ENCODE peak calls at places on chromosomes 13 and 19, in six cellular contexts. One of them, this sample, is unnamed.

GRCh38 chr19:8206147-8207087 is 2.8 kb upstream of the CERS4 start:
- DNase-seq in H9: peak; percentile 80
- DNase-seq in IMR-90: no peak
- DNase-seq in neuronal stem cell: no peak
- DNase-seq in mesenchymal stem cell: no peak
- DNase-seq in H1: no peak
- DNase-seq in this sample: peak; percentile 60

GRCh38 chr13:114143806-114144605 is 11.6 kb upstream of the RASA3 start:
- DNase-seq in H9: peak; percentile 74
- DNase-seq in neuronal stem cell: no peak
- DNase-seq in H1: peak; percentile 59
- DNase-seq in mesenchymal stem cell: no peak
- DNase-seq in IMR-90: no peak
- DNase-seq in this sample: peak; percentile 71

GRCh38 chr19:44515907-44516306 is 13.6 kb downstream of the CEACAM20 start:
- DNase-seq in H1: no peak
- DNase-seq in mesenchymal stem cell: no peak
- DNase-seq in IMR-90: no peak
- DNase-seq in H9: no peak
- DNase-seq in neuronal stem cell: no peak
- DNase-seq in this sample: no peak

GRCh38 chr13:20270163-20270865 is 38.2 kb upstream of the GJB6 start:
- DNase-seq in H9: no peak
- DNase-seq in H1: no peak
- DNase-seq in mesenchymal stem cell: no peak
- DNase-seq in IMR-90: no peak
- DNase-seq in neuronal stem cell: no peak
- DNase-seq in this sample: no peak

GRCh38 chr13:78657699-78658629 is 991 bp downstream of the OBI1 start:
- DNase-seq in H1: no peak
- DNase-seq in H9: peak; percentile 32
- DNase-seq in neuronal stem cell: peak; percentile 42
- DNase-seq in mesenchymal stem cell: peak; percentile 46
- DNase-seq in IMR-90: peak; percentile 8
- DNase-seq in this sample: peak; percentile 71

GRCh38 chr13:113671066-113672001 is 4.3 kb downstream of the GRK1 start:
- DNase-seq in H1: no peak
- DNase-seq in mesenchymal stem cell: no peak
- DNase-seq in IMR-90: no peak
- DNase-seq in neuronal stem cell: no peak
- DNase-seq in H9: no peak
- DNase-seq in this sample: no peak

GRCh38 chr19:35518313-35518712 is 4.9 kb upstream of the DMKN start:
- DNase-seq in H1: no peak
- DNase-seq in IMR-90: peak; percentile 98
- DNase-seq in H9: no peak
- DNase-seq in neuronal stem cell: no peak
- DNase-seq in mesenchymal stem cell: peak; percentile 91
- DNase-seq in this sample: peak; percentile 30

GRCh38 chr13:53138369-53139036 is 109.9 kb downstream of the OLFM4 start:
- DNase-seq in H9: no peak
- DNase-seq in mesenchymal stem cell: peak; percentile 61
- DNase-seq in IMR-90: peak; percentile 35
- DNase-seq in neuronal stem cell: no peak
- DNase-seq in H1: no peak
- DNase-seq in this sample: peak; percentile 30

GRCh38 chr13:44380404-44381165 is 7.0 kb downstream of the SERP2 start:
- DNase-seq in mesenchymal stem cell: peak; percentile 38
- DNase-seq in neuronal stem cell: no peak
- DNase-seq in H9: no peak
- DNase-seq in IMR-90: peak; percentile 48
- DNase-seq in H1: no peak
- DNase-seq in this sample: no peak

GRCh38 chr19:8491574-8491973 is 10.9 kb downstream of the PRAM1 start:
- DNase-seq in mesenchymal stem cell: no peak
- DNase-seq in H9: peak; percentile 66
- DNase-seq in neuronal stem cell: no peak
- DNase-seq in H1: no peak
- DNase-seq in IMR-90: no peak
- DNase-seq in this sample: peak; percentile 60

GRCh38 chr13:43136940-43137574 is 113.7 kb downstream of the DNAJC15 start:
- DNase-seq in IMR-90: no peak
- DNase-seq in neuronal stem cell: no peak
- DNase-seq in H1: no peak
- DNase-seq in mesenchymal stem cell: no peak
- DNase-seq in H9: no peak
- DNase-seq in this sample: no peak

GRCh38 chr13:21542563-21542962 is 61.4 kb downstream of the MICU2 start:
- DNase-seq in neuronal stem cell: no peak
- DNase-seq in mesenchymal stem cell: no peak
- DNase-seq in H9: no peak
- DNase-seq in IMR-90: no peak
- DNase-seq in H1: no peak
- DNase-seq in this sample: no peak

DNA sequence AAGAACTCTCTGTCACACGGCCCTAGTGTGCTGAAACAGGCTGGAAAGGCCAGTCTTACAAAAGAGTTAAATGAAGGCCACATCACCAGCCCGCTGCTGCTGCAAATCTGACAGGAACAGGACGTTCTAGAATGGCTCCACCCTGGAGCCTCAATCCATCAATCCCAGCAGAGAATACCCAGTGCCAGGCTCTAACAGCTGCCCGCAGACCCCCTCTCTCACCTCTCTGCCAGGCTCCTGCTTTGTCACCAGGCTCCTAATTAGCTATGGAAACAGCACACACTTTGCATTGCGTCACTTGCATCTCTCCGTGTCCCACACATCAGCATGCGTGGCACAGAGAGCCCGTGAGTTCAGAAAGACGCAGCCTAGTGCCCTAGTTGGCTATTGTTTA is 314.1 kb downstream of the FOXO1 start:
- DNase-seq in H1: no peak
- DNase-seq in IMR-90: no peak
- DNase-seq in H9: no peak
- DNase-seq in mesenchymal stem cell: no peak
- DNase-seq in neuronal stem cell: no peak
- DNase-seq in this sample: no peak
- H2BK120ac ChIP-seq in H1: no peak overlapping the region
- H2BK120ac ChIP-seq in IMR-90: no peak overlapping the region
- H2BK120ac ChIP-seq in H9: no peak overlapping the region
- H2BK120ac ChIP-seq in mesenchymal stem cell: no peak overlapping the region
- H2BK120ac ChIP-seq in neuronal stem cell: peak overlapping the region; percentile 29
- H2BK120ac ChIP-seq in this sample: no peak overlapping the region

GRCh38 chr19:37935341-37935740 is 28.3 kb downstream of the SIPA1L3 start:
- DNase-seq in neuronal stem cell: no peak
- DNase-seq in H1: no peak
- DNase-seq in IMR-90: no peak
- DNase-seq in H9: no peak
- DNase-seq in mesenchymal stem cell: no peak
- DNase-seq in this sample: no peak

GRCh38 chr19:37938379-37938778 is 31.4 kb downstream of the SIPA1L3 start:
- DNase-seq in H9: no peak
- DNase-seq in mesenchymal stem cell: no peak
- DNase-seq in H1: no peak
- DNase-seq in neuronal stem cell: no peak
- DNase-seq in IMR-90: no peak
- DNase-seq in this sample: no peak

GRCh38 chr19:37933965-37934364 is 27.0 kb downstream of the SIPA1L3 start:
- DNase-seq in H9: no peak
- DNase-seq in H1: no peak
- DNase-seq in IMR-90: peak; percentile 20
- DNase-seq in neuronal stem cell: no peak
- DNase-seq in mesenchymal stem cell: peak; percentile 58
- DNase-seq in this sample: peak; percentile 41

GRCh38 chr19:37936166-37936565 is 29.2 kb downstream of the SIPA1L3 start:
- DNase-seq in neuronal stem cell: no peak
- DNase-seq in mesenchymal stem cell: no peak
- DNase-seq in IMR-90: no peak
- DNase-seq in H1: no peak
- DNase-seq in H9: no peak
- DNase-seq in this sample: no peak

DNA sequence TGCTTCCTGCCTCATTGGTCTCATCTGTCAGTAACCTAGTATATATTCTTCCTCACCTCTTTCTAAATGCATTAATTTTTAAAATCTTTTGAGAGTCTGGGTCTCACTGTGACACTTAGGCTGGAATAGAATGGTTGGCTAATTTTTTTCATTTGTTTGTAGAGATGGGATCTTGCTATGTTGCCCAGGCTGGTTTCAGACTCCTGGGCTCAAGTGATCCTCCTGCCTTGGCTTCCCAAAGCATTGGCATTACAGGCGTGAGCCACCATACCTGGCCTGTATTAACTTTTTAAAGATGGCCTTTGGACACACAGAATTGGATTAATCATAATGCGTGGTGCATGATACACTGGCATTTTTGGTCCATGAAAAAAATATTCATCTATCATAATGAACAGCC is 29.9 kb downstream of the SIPA1L3 start:
- DNase-seq in IMR-90: no peak
- DNase-seq in H1: no peak
- DNase-seq in neuronal stem cell: no peak
- DNase-seq in mesenchymal stem cell: no peak
- DNase-seq in H9: no peak
- DNase-seq in this sample: no peak
- H3K4me1 ChIP-seq in IMR-90: peaks cover 11% of the 10 kb centered on the region
- H3K4me1 ChIP-seq in H1: peaks cover 15% of the 10 kb centered on the region
- H3K4me1 ChIP-seq in neuronal stem cell: peaks cover 16% of the 10 kb centered on the region
- H3K4me1 ChIP-seq in mesenchymal stem cell: peaks cover 20% of the 10 kb centered on the region
- H3K4me1 ChIP-seq in H9: peaks cover 3% of the 10 kb centered on the region
- H3K4me1 ChIP-seq in this sample: no peaks in the 10 kb centered on the region

GRCh38 chr19:10835754-10836477 is at the start of gene TMED1:
- DNase-seq in H9: peak; percentile 97
- DNase-seq in IMR-90: peak; percentile 98
- DNase-seq in mesenchymal stem cell: peak; percentile 99
- DNase-seq in H1: peak; percentile 100
- DNase-seq in neuronal stem cell: peak; percentile 99
- DNase-seq in this sample: peak; percentile 100
- H4K8ac ChIP-seq in H9: no peak within 1 kb of the TSS
- H4K8ac ChIP-seq in IMR-90: peak within 1 kb of the TSS; percentile 99
- H4K8ac ChIP-seq in mesenchymal stem cell: peak within 1 kb of the TSS; percentile 100
- H4K8ac ChIP-seq in H1: peak within 1 kb of the TSS; percentile 100
- H4K8ac ChIP-seq in neuronal stem cell: peak within 1 kb of the TSS; percentile 95
- H4K8ac ChIP-seq in this sample: no peak within 1 kb of the TSS

DNA sequence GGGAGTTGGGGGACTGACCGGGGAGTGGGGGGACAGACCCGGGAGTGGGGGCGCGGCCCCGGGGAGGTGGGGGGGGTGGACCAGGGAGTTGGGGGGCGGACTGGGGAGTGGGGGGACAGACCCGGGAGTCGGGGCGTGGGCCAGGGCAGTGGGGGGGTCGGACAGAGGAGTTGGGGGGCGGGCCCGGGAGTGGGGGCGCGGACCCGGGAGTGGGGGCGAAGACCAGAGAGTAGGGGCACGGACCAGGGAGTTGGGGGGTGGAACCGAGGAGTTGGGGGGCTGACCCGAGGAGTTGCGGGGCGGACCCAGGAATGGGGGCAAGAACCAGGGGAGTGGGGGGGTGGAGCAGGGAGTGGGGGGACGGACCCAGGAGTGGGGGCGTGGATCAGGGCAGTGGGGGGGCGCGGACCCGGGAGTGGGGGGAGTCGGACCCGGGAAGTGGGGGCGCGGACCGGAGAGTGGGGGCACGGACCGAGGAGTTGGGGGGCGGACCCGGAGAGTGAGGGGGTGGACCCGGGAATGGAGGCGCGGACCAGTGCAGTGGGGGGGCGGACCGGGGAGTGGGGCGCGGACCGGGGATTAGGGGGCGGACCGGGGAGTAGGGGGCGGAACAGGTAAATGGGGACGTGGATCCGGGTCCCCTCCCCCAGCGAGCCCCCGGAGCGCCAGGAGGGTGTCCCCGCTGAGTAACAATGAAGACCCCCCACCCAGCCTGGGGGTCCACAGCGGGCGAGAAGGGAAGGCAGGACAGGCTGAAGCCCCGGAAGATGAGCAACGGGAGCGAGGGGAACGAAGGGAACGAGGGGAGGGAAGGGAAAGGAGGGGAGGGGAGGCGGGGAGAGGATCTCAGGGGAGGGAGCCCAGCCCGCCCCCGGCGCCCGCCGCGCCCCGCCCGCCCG is 589 bp downstream of the R3HDM4 start:
- DNase-seq in mesenchymal stem cell: no peak
- DNase-seq in IMR-90: no peak
- DNase-seq in H9: no peak
- DNase-seq in H1: no peak
- DNase-seq in neuronal stem cell: no peak
- DNase-seq in this sample: no peak
- H2BK120ac ChIP-seq in mesenchymal stem cell: peak overlapping the region; percentile 73
- H2BK120ac ChIP-seq in IMR-90: no peak overlapping the region
- H2BK120ac ChIP-seq in H9: no peak overlapping the region
- H2BK120ac ChIP-seq in H1: no peak overlapping the region
- H2BK120ac ChIP-seq in neuronal stem cell: no peak overlapping the region
- H2BK120ac ChIP-seq in this sample: peak overlapping the region; percentile 85

GRCh38 chr19:2044709-2045500 is 6.1 kb downstream of the MKNK2 start:
- DNase-seq in mesenchymal stem cell: no peak
- DNase-seq in H1: no peak
- DNase-seq in neuronal stem cell: no peak
- DNase-seq in IMR-90: no peak
- DNase-seq in H9: peak; percentile 30
- DNase-seq in this sample: no peak

GRCh38 chr19:2047449-2048103 is 3.5 kb downstream of the MKNK2 start:
- DNase-seq in mesenchymal stem cell: peak; percentile 61
- DNase-seq in H1: no peak
- DNase-seq in H9: peak; percentile 28
- DNase-seq in neuronal stem cell: no peak
- DNase-seq in IMR-90: no peak
- DNase-seq in this sample: no peak

GRCh38 chr19:2045501-2046045 is 5.5 kb downstream of the MKNK2 start:
- DNase-seq in H1: peak; percentile 43
- DNase-seq in mesenchymal stem cell: no peak
- DNase-seq in neuronal stem cell: no peak
- DNase-seq in H9: no peak
- DNase-seq in IMR-90: no peak
- DNase-seq in this sample: no peak

GRCh38 chr19:2047076-2047448 is 4.0 kb downstream of the MKNK2 start:
- DNase-seq in H1: no peak
- DNase-seq in mesenchymal stem cell: no peak
- DNase-seq in neuronal stem cell: no peak
- DNase-seq in H9: no peak
- DNase-seq in IMR-90: no peak
- DNase-seq in this sample: no peak

DNA sequence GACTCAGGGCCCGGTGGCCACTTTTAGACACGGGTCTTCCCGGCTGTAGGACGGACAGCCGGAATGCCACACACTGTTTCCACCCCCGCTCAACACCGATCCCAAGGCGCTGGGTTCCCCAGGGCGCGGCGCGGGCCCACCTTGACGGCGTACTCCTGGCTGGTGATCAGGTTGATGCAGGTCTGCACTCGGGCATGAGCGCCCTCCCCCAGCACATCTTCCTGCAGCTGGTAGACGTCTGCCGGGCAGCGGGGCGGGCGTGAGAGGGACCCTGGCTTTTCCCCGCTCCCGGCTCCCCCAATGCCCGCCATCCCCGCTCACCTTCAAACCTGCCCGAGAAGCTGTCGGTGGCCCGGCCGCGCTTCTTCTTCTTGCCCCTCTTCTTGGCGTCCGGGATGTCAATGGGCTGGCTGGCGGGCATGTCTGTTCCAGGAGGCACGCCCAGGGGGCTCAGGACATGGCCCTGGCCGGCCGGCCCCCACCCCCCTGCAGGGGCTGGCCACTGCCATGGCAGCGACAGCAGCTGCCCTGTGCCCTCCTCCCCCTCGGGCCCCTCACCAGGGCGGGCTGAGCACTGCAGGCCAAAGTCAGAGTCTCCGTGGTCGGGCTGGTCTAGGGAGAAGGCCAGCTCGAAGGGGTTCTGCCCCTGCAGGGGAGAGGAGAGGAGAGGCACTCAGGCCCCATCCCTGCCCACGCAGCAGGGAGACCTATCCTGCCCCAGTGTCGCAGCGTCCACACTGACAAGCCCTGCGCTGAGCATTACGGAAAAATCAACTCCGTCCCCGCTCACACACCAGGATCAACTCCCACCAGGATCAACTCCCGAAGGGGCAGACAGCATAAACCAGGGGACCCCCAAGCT is 4.8 kb downstream of the MKNK2 start:
- DNase-seq in H9: peak; percentile 25
- DNase-seq in neuronal stem cell: no peak
- DNase-seq in H1: no peak
- DNase-seq in IMR-90: no peak
- DNase-seq in mesenchymal stem cell: no peak
- DNase-seq in this sample: no peak
- H3K4me1 ChIP-seq in H9: no peaks in the 10 kb centered on the region
- H3K4me1 ChIP-seq in neuronal stem cell: peaks cover 17% of the 10 kb centered on the region
- H3K4me1 ChIP-seq in H1: peaks cover 18% of the 10 kb centered on the region
- H3K4me1 ChIP-seq in IMR-90: peaks cover 32% of the 10 kb centered on the region
- H3K4me1 ChIP-seq in mesenchymal stem cell: peaks cover 71% of the 10 kb centered on the region
- H3K4me1 ChIP-seq in this sample: peaks cover 4% of the 10 kb centered on the region